ENCODE peak calls at places on chromosomes 12 and 14, in five cellular contexts. One of them, this sample, is unnamed. For H4K20me1, the result is how much of the 10 kb centered on the place peaks cover.

GRCh38 chr14:39108791-39109190 is 5.3 kb upstream of the GEMIN2 start:
- DNase-seq in neural progenitor cell: no peak
- DNase-seq in IMR-90: no peak
- DNase-seq in PC-3: no peak
- DNase-seq in fibroblast of lung: no peak
- DNase-seq in this sample: no peak

GRCh38 chr12:16163891-16164290 is 113.6 kb downstream of the SLC15A5 start:
- DNase-seq in neural progenitor cell: no peak
- DNase-seq in IMR-90: no peak
- DNase-seq in PC-3: no peak
- DNase-seq in fibroblast of lung: no peak
- DNase-seq in this sample: no peak

GRCh38 chr12:132014092-132014914 is 64.6 kb downstream of the EP400 start:
- DNase-seq in neural progenitor cell: no peak
- DNase-seq in IMR-90: peak
- DNase-seq in PC-3: no peak
- DNase-seq in fibroblast of lung: no peak
- DNase-seq in this sample: no peak

GRCh38 chr12:53992377-53992776 is 7.4 kb downstream of the HOXC10 start:
- DNase-seq in neural progenitor cell: no peak
- DNase-seq in IMR-90: no peak
- DNase-seq in PC-3: no peak
- DNase-seq in fibroblast of lung: no peak
- DNase-seq in this sample: no peak

GRCh38 chr12:94207467-94208432 is 59.4 kb downstream of the PLXNC1 start:
- DNase-seq in neural progenitor cell: no peak
- DNase-seq in IMR-90: no peak
- DNase-seq in PC-3: peak
- DNase-seq in fibroblast of lung: peak
- DNase-seq in this sample: peak

GRCh38 chr14:104843442-104844305 is 21.4 kb upstream of the CEP170B start:
- DNase-seq in neural progenitor cell: peak
- DNase-seq in IMR-90: no peak
- DNase-seq in PC-3: no peak
- DNase-seq in fibroblast of lung: no peak
- DNase-seq in this sample: no peak

GRCh38 chr12:96302706-96303310 is 97.4 kb downstream of the CDK17 start:
- DNase-seq in neural progenitor cell: no peak
- DNase-seq in IMR-90: no peak
- DNase-seq in PC-3: no peak
- DNase-seq in fibroblast of lung: no peak
- DNase-seq in this sample: no peak

GRCh38 chr12:76802060-76802459 is 38.1 kb downstream of the ZDHHC17 start:
- DNase-seq in neural progenitor cell: no peak
- DNase-seq in IMR-90: no peak
- DNase-seq in PC-3: no peak
- DNase-seq in fibroblast of lung: no peak
- DNase-seq in this sample: no peak

GRCh38 chr12:21893924-21894323 is 47.3 kb downstream of the ABCC9 start:
- DNase-seq in neural progenitor cell: no peak
- DNase-seq in IMR-90: no peak
- DNase-seq in PC-3: no peak
- DNase-seq in fibroblast of lung: no peak
- DNase-seq in this sample: no peak

GRCh38 chr12:116257213-116257612 is 20.3 kb downstream of the MED13L start:
- DNase-seq in neural progenitor cell: no peak
- DNase-seq in IMR-90: no peak
- DNase-seq in PC-3: no peak
- DNase-seq in fibroblast of lung: peak
- DNase-seq in this sample: no peak

GRCh38 chr12:110921262-110921661 is 883 bp upstream of the MYL2 start:
- DNase-seq in neural progenitor cell: no peak
- DNase-seq in IMR-90: peak
- DNase-seq in PC-3: peak
- DNase-seq in fibroblast of lung: peak
- DNase-seq in this sample: no peak

GRCh38 chr12:59459966-59460365 is 135.9 kb upstream of the SLC16A7 start:
- DNase-seq in neural progenitor cell: no peak
- DNase-seq in IMR-90: peak
- DNase-seq in PC-3: peak
- DNase-seq in fibroblast of lung: peak
- DNase-seq in this sample: no peak

GRCh38 chr14:91252901-91253794 is 8.6 kb upstream of the GPR68 start:
- DNase-seq in neural progenitor cell: peak
- DNase-seq in IMR-90: no peak
- DNase-seq in PC-3: peak
- DNase-seq in fibroblast of lung: no peak
- DNase-seq in this sample: no peak

GRCh38 chr14:91372680-91373495 is 44.7 kb downstream of the CCDC88C start:
- DNase-seq in neural progenitor cell: no peak
- DNase-seq in IMR-90: no peak
- DNase-seq in PC-3: no peak
- DNase-seq in fibroblast of lung: no peak
- DNase-seq in this sample: peak

GRCh38 chr12:75694891-75695290 is 183.5 kb upstream of the KRR1 start:
- DNase-seq in neural progenitor cell: no peak
- DNase-seq in IMR-90: peak
- DNase-seq in PC-3: peak
- DNase-seq in fibroblast of lung: no peak
- DNase-seq in this sample: no peak

GRCh38 chr12:127780881-127781280 is 486.1 kb upstream of the TMEM132C start:
- DNase-seq in neural progenitor cell: no peak
- DNase-seq in IMR-90: no peak
- DNase-seq in PC-3: no peak
- DNase-seq in fibroblast of lung: no peak
- DNase-seq in this sample: no peak

GRCh38 chr12:84362552-84362897 is 550.1 kb downstream of the SLC6A15 start:
- DNase-seq in neural progenitor cell: no peak
- DNase-seq in IMR-90: no peak
- DNase-seq in PC-3: no peak
- DNase-seq in fibroblast of lung: no peak
- DNase-seq in this sample: no peak

GRCh38 chr14:103347091-103347815 is 13.2 kb downstream of the EIF5 start:
- DNase-seq in neural progenitor cell: no peak
- DNase-seq in IMR-90: no peak
- DNase-seq in PC-3: no peak
- DNase-seq in fibroblast of lung: no peak
- DNase-seq in this sample: no peak

GRCh38 chr12:55818140-55818728 is 393 bp downstream of the ORMDL2 start:
- DNase-seq in neural progenitor cell: no peak
- DNase-seq in IMR-90: no peak
- DNase-seq in PC-3: no peak
- DNase-seq in fibroblast of lung: no peak
- DNase-seq in this sample: no peak

GRCh38 chr14:101839661-101840060 is 78.2 kb downstream of the PPP2R5C start:
- DNase-seq in neural progenitor cell: no peak
- DNase-seq in IMR-90: no peak
- DNase-seq in PC-3: no peak
- DNase-seq in fibroblast of lung: no peak
- DNase-seq in this sample: no peak

GRCh38 chr14:71319646-71320045 is 412.4 kb downstream of the PCNX1 start:
- DNase-seq in neural progenitor cell: peak
- DNase-seq in IMR-90: peak
- DNase-seq in PC-3: peak
- DNase-seq in fibroblast of lung: no peak
- DNase-seq in this sample: peak

GRCh38 chr12:47944685-47945340 is 18.6 kb upstream of the TMEM106C start:
- DNase-seq in neural progenitor cell: no peak
- DNase-seq in IMR-90: no peak
- DNase-seq in PC-3: peak
- DNase-seq in fibroblast of lung: no peak
- DNase-seq in this sample: no peak

GRCh38 chr14:58808828-58809227 is 171.1 kb downstream of the DACT1 start:
- DNase-seq in neural progenitor cell: no peak
- DNase-seq in IMR-90: peak
- DNase-seq in PC-3: peak
- DNase-seq in fibroblast of lung: peak
- DNase-seq in this sample: no peak

GRCh38 chr14:74938873-74939495 is 15.9 kb upstream of the RPS6KL1 start:
- DNase-seq in neural progenitor cell: no peak
- DNase-seq in IMR-90: no peak
- DNase-seq in PC-3: no peak
- DNase-seq in fibroblast of lung: no peak
- DNase-seq in this sample: no peak

GRCh38 chr12:128178971-128179370 is 88.0 kb upstream of the TMEM132C start:
- DNase-seq in neural progenitor cell: no peak
- DNase-seq in IMR-90: no peak
- DNase-seq in PC-3: peak
- DNase-seq in fibroblast of lung: no peak
- DNase-seq in this sample: no peak

DNA sequence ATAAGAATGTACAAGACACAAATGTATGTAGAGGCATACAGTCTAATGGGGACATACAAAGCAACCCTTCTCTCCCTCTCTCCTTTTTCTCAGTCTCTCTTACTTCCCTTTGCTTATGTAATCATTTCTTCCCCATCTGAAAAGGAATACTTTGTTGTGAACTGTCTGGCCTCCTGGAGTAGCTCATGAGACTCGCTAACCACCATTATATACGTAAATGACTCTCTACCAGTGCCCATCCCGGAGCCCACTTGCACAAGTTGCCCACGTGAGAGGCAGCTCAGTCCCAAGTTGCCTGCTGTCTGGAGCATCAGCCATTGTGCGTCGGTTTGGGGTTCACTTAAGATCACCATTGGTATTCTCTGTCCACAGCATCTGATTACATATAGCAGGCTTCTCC is 220.6 kb upstream of the EGLN3 start:
- DNase-seq in neural progenitor cell: no peak
- DNase-seq in IMR-90: no peak
- DNase-seq in PC-3: no peak
- DNase-seq in fibroblast of lung: no peak
- DNase-seq in this sample: no peak
- H3K4me3 ChIP-seq in neural progenitor cell: no peak
- H3K4me3 ChIP-seq in IMR-90: no peak
- H3K4me3 ChIP-seq in PC-3: no peak
- H3K4me3 ChIP-seq in fibroblast of lung: no peak
- H3K4me3 ChIP-seq in this sample: no peak

GRCh38 chr14:68921049-68921448 is 58.1 kb downstream of the ACTN1 start:
- DNase-seq in neural progenitor cell: no peak
- DNase-seq in IMR-90: no peak
- DNase-seq in PC-3: no peak
- DNase-seq in fibroblast of lung: no peak
- DNase-seq in this sample: no peak
- H4K20me1 ChIP-seq in neural progenitor cell: under half
- H4K20me1 ChIP-seq in IMR-90: half or more
- H4K20me1 ChIP-seq in PC-3: half or more
- H4K20me1 ChIP-seq in fibroblast of lung: under half
- H4K20me1 ChIP-seq in this sample: under half

DNA sequence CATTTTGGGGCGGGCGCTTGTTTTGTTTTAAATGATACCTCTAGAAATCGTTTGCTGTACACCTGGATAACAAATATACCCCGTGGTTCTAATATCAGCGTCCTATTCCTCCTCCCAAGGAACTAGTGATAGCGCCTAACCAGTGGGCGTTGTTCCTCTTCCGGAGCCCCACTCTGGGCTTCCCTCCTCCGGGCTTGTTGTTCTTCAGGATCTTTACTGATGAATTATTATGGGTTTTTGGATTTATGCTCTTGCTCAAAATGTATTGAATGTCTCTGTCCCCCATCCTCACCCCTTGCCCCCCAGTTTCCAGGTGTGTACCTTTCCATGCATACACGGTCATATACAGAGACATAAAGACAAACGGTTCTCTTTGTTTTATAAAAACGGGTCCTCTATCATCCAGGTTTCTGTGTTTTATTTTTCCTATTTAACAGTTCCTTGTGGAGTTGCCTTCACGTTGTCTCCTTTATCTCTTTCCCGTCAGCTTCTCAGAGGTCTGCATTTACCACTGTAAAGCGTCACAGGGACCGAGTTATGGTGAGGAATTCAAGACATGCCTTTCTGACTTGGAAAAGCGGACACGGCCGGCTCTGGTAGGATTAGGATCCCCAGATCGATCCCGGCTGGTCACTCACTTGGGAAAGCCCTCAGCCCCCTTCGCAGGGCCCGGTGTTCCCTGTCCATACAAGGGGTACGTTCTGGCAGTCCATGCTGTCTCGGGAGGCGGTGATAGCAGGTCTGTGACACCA is 655 bp upstream of the PLEKHG3 start:
- DNase-seq in neural progenitor cell: peak
- DNase-seq in IMR-90: no peak
- DNase-seq in PC-3: peak
- DNase-seq in fibroblast of lung: no peak
- DNase-seq in this sample: no peak
- H3K9ac ChIP-seq in neural progenitor cell: no peak
- H3K9ac ChIP-seq in IMR-90: peak
- H3K9ac ChIP-seq in PC-3: peak
- H3K9ac ChIP-seq in fibroblast of lung: peak
- H3K9ac ChIP-seq in this sample: no peak

GRCh38 chr14:53711205-53711604 is 245.4 kb downstream of the BMP4 start:
- DNase-seq in neural progenitor cell: no peak
- DNase-seq in IMR-90: no peak
- DNase-seq in PC-3: no peak
- DNase-seq in fibroblast of lung: no peak
- DNase-seq in this sample: no peak

GRCh38 chr14:53716521-53716920 is 240.1 kb downstream of the BMP4 start:
- DNase-seq in neural progenitor cell: no peak
- DNase-seq in IMR-90: no peak
- DNase-seq in PC-3: no peak
- DNase-seq in fibroblast of lung: no peak
- DNase-seq in this sample: no peak

GRCh38 chr14:53710615-53711014 is 246.0 kb downstream of the BMP4 start:
- DNase-seq in neural progenitor cell: no peak
- DNase-seq in IMR-90: no peak
- DNase-seq in PC-3: no peak
- DNase-seq in fibroblast of lung: no peak
- DNase-seq in this sample: no peak

GRCh38 chr14:53715390-53715730 is 241.3 kb downstream of the BMP4 start:
- DNase-seq in neural progenitor cell: no peak
- DNase-seq in IMR-90: peak
- DNase-seq in PC-3: peak
- DNase-seq in fibroblast of lung: peak
- DNase-seq in this sample: no peak

DNA sequence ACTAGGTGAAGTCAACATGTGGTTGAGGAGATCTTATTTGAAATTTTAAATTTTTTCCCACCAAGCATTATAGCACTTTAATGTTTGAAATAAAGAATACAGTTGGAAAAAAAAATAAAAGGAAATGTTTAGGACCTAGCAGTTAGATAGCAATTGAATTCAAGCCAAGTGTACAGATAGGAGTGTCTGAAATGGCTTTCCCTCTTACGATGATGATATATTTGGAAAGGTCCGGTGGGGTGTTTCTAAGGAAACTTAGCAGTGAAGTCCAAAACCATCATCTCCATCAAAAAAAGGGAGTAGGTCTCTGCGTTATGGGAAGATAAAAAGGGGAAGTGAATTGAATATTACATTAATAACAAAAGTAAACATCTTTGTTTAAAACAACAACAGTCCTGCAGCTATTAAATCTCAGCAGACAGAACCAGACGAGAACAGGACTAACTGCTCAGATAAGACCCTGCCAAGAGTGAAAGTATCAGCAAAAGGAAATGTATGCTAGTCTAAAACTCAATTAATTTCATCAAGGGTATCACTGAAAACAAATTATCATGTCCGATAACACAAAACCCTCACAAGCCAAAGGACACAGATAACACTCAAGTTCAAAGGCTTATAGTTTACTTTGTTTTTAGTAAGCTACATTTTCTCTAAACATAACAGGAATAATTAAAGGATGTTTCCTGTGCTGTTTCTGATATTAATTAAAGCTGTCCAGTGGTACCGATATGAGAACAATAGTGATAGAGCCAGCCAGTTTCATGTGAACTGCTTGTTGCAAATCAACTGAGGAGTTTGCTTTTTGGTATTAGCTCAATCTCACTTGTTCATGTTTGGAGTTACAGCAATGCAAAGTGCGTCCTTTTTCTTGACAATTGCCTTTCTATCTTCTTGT is 241.9 kb downstream of the BMP4 start:
- DNase-seq in neural progenitor cell: no peak
- DNase-seq in IMR-90: no peak
- DNase-seq in PC-3: no peak
- DNase-seq in fibroblast of lung: no peak
- DNase-seq in this sample: no peak
- H3K4me3 ChIP-seq in neural progenitor cell: no peak
- H3K4me3 ChIP-seq in IMR-90: no peak
- H3K4me3 ChIP-seq in PC-3: peak
- H3K4me3 ChIP-seq in fibroblast of lung: peak
- H3K4me3 ChIP-seq in this sample: no peak

This sample was measured in MM.1S.